ENCODE peak calls at places on chromosomes 4 and X, in ten cellular contexts. P is non-pigmented ciliary epithelial cell; O is fibroblast of lung; G is activated T-helper 1 cell treated with Interleukin-2 at 50 U/mL for 16 hours; W is astrocyte of the spinal cord; R is NCI-H2081; E is H4; J is effector memory CD4-positive, alpha-beta T cell; T is iris pigment epithelial cell; F is HEK293T. H is an unnamed sample.

GRCh38 chr4:20127626-20128025 is 124.1 kb upstream of the SLIT2 start:
- DNase-seq in O (peak; percentile 2), J (no peak), W (peak; percentile 3), T (peak; percentile 22), E (no peak), G (no peak), P (no peak), F (no peak), R (no peak), H (no peak)

GRCh38 chr4:73828945-73829344 is 7.5 kb upstream of the CXCL6 start:
- DNase-seq in J (no peak), E (peak; percentile 37), G (no peak), O (peak; percentile 42), T (peak; percentile 88), P (peak; percentile 53), R (no peak), F (no peak), W (peak; percentile 80), H (no peak)

GRCh38 chr4:174714393-174715211 is 114.4 kb downstream of the GLRA3 start:
- DNase-seq in F (peak; percentile 61), J (no peak), P (peak; percentile 27), O (peak; percentile 47), R (peak; percentile 27), E (peak; percentile 54), G (no peak), W (peak; percentile 54), T (peak; percentile 72), H (peak; percentile 70)

GRCh38 chr4:107843394-107843793 is 18.7 kb downstream of the SGMS2 start:
- DNase-seq in W (no peak), R (no peak), J (no peak), G (no peak), P (no peak), T (no peak), O (no peak), E (no peak), F (no peak), H (no peak)

GRCh38 chr4:27005512-27006246 is 145.0 kb downstream of the STIM2 start:
- DNase-seq in T (peak; percentile 92), J (no peak), F (no peak), W (peak; percentile 73), P (peak; percentile 62), G (no peak), E (no peak), R (no peak), O (peak; percentile 78), H (no peak)

GRCh38 chrX:69618803-69619202 is 2.9 kb downstream of the EDA start:
- DNase-seq in T (peak; percentile 18), R (no peak), F (peak; percentile 14), G (no peak), J (no peak), E (peak; percentile 6), W (no peak), P (no peak), O (peak; percentile 28), H (peak; percentile 27)

GRCh38 chrX:64151911-64152310 is 53.6 kb downstream of the AMER1 start:
- DNase-seq in J (no peak), P (no peak), E (no peak), T (no peak), O (no peak), F (no peak), R (no peak), W (no peak), G (no peak), H (no peak)

GRCh38 chr4:8721621-8722020 is 129.1 kb downstream of the CPZ start:
- DNase-seq in T (no peak), W (no peak), G (no peak), J (no peak), F (no peak), P (no peak), R (no peak), E (no peak), O (no peak), H (no peak)

H was measured in HAP-1.